ENCODE peak calls at places on chromosome 13, in eight cellular contexts. X, B, U, L, Z, F, A and C are unnamed samples.

GRCh38 chr13:110914293-110915056 is 394 bp downstream of the ANKRD10 start:
- DNase-seq in X (peak), B (no peak), U (peak), L (peak), Z (peak), F (peak), A (peak), C (peak)

GRCh38 chr13:94121686-94122085 is 357.8 kb downstream of the DCT start:
- DNase-seq in X (no peak), B (no peak), U (no peak), L (peak), Z (no peak), F (no peak), A (no peak), C (peak)

GRCh38 chr13:110498765-110499164 is 62.8 kb downstream of the RAB20 start:
- DNase-seq in X (no peak), B (no peak), U (no peak), L (no peak), Z (no peak), F (no peak), A (peak), C (no peak)

GRCh38 chr13:109479991-109480696 is 306.2 kb downstream of the IRS2 start:
- DNase-seq in X (no peak), B (peak), U (no peak), L (no peak), Z (no peak), F (no peak), A (no peak), C (peak)

GRCh38 chr13:59384154-59384553 is 779.6 kb downstream of the DIAPH3 start:
- DNase-seq in X (no peak), B (no peak), U (no peak), L (no peak), Z (no peak), F (no peak), A (no peak), C (no peak)

GRCh38 chr13:37460211-37460610 is 138.4 kb downstream of the POSTN start:
- DNase-seq in X (no peak), B (peak), U (no peak), L (no peak), Z (no peak), F (no peak), A (no peak), C (peak)

GRCh38 chr13:45482571-45483173 is 17.9 kb downstream of the COG3 start:
- DNase-seq in X (no peak), B (no peak), U (no peak), L (peak), Z (no peak), F (no peak), A (no peak), C (peak)

GRCh38 chr13:73740681-73741080 is 393.5 kb downstream of the KLF12 start:
- DNase-seq in X (no peak), B (no peak), U (no peak), L (no peak), Z (no peak), F (no peak), A (no peak), C (peak)

GRCh38 chr13:43744630-43745029 is 42.1 kb downstream of the ENOX1 start:
- DNase-seq in X (no peak), B (no peak), U (no peak), L (no peak), Z (no peak), F (no peak), A (no peak), C (no peak)

GRCh38 chr13:48769107-48769704 is 115.5 kb downstream of the CYSLTR2 start:
- DNase-seq in X (peak), B (peak), U (peak), L (peak), Z (peak), F (peak), A (no peak), C (peak)

GRCh38 chr13:21079761-21080730 is 18.7 kb upstream of the LATS2 start:
- DNase-seq in X (no peak), B (peak), U (no peak), L (peak), Z (no peak), F (no peak), A (no peak), C (peak)

GRCh38 chr13:83613524-83613923 is 268.8 kb downstream of the SLITRK1 start:
- DNase-seq in X (no peak), B (no peak), U (no peak), L (no peak), Z (no peak), F (no peak), A (no peak), C (no peak)

GRCh38 chr13:78701383-78701782 is 42.4 kb upstream of the OBI1 start:
- DNase-seq in X (no peak), B (peak), U (no peak), L (no peak), Z (no peak), F (no peak), A (no peak), C (no peak)

GRCh38 chr13:21328836-21329477 is 130.1 kb downstream of the ZDHHC20 start:
- DNase-seq in X (no peak), B (no peak), U (no peak), L (no peak), Z (no peak), F (no peak), A (no peak), C (no peak)

GRCh38 chr13:99967884-99968520 is 3.6 kb downstream of the ZIC5 start:
- DNase-seq in X (no peak), B (no peak), U (peak), L (no peak), Z (no peak), F (no peak), A (no peak), C (no peak)

GRCh38 chr13:41492432-41493267 is 35.3 kb downstream of the RGCC start:
- DNase-seq in X (peak), B (no peak), U (no peak), L (peak), Z (peak), F (no peak), A (no peak), C (no peak)

GRCh38 chr13:49341517-49341916 is 93.8 kb downstream of the CDADC1 start:
- DNase-seq in X (no peak), B (no peak), U (no peak), L (no peak), Z (no peak), F (no peak), A (no peak), C (no peak)

GRCh38 chr13:101449971-101450748 is 2.3 kb upstream of the ITGBL1 start:
- DNase-seq in X (no peak), B (peak), U (no peak), L (peak), Z (no peak), F (no peak), A (no peak), C (peak)

GRCh38 chr13:25727776-25728175 is 324.0 kb downstream of the SHISA2 start:
- DNase-seq in X (no peak), B (no peak), U (peak), L (no peak), Z (no peak), F (no peak), A (no peak), C (no peak)

GRCh38 chr13:98143601-98144500 is 957 bp downstream of the FARP1 start:
- DNase-seq in X (no peak), B (no peak), U (peak), L (peak), Z (no peak), F (no peak), A (no peak), C (peak)